ENCODE peak calls at places on chromosomes 11 and 22, in six cellular contexts. One of them, this sample, is unnamed.

GRCh38 chr11:69588270-69588669 is 52.7 kb upstream of the CCND1 start:
- DNase-seq in anterior cingulate cortex: no peak
- DNase-seq in posterior cingulate gyrus: no peak
- DNase-seq in NCI-H1417: no peak
- DNase-seq in EH: peak
- DNase-seq in AG08395: peak
- DNase-seq in this sample: peak

GRCh38 chr22:24091551-24092420 is 80.7 kb downstream of the CABIN1 start:
- DNase-seq in anterior cingulate cortex: peak
- DNase-seq in NCI-H1417: no peak
- DNase-seq in posterior cingulate gyrus: peak
- DNase-seq in EH: no peak
- DNase-seq in AG08395: no peak
- DNase-seq in this sample: no peak

GRCh38 chr22:32576553-32577255 is 102.1 kb downstream of the FBXO7 start:
- DNase-seq in AG08395: no peak
- DNase-seq in anterior cingulate cortex: no peak
- DNase-seq in EH: no peak
- DNase-seq in NCI-H1417: no peak
- DNase-seq in posterior cingulate gyrus: no peak
- DNase-seq in this sample: no peak

GRCh38 chr11:114193730-114194674 is 102.2 kb upstream of the NNMT start:
- DNase-seq in posterior cingulate gyrus: no peak
- DNase-seq in anterior cingulate cortex: no peak
- DNase-seq in EH: no peak
- DNase-seq in NCI-H1417: no peak
- DNase-seq in AG08395: no peak
- DNase-seq in this sample: no peak

GRCh38 chr11:5228124-5228523 is 1.3 kb upstream of the HBB start:
- DNase-seq in anterior cingulate cortex: no peak
- DNase-seq in AG08395: no peak
- DNase-seq in NCI-H1417: no peak
- DNase-seq in EH: no peak
- DNase-seq in posterior cingulate gyrus: no peak
- DNase-seq in this sample: no peak

GRCh38 chr22:32801436-32802290 is at the start of gene TIMP3:
- DNase-seq in NCI-H1417: no peak
- DNase-seq in AG08395: peak
- DNase-seq in EH: peak
- DNase-seq in posterior cingulate gyrus: peak
- DNase-seq in anterior cingulate cortex: peak
- DNase-seq in this sample: peak

GRCh38 chr11:662689-663274 is 25.7 kb downstream of the DRD4 start:
- DNase-seq in NCI-H1417: peak
- DNase-seq in posterior cingulate gyrus: peak
- DNase-seq in AG08395: peak
- DNase-seq in anterior cingulate cortex: peak
- DNase-seq in EH: peak
- DNase-seq in this sample: peak

GRCh38 chr22:35524966-35525686 is 15.5 kb upstream of the RASD2 start:
- DNase-seq in posterior cingulate gyrus: peak
- DNase-seq in AG08395: peak
- DNase-seq in EH: no peak
- DNase-seq in NCI-H1417: peak
- DNase-seq in anterior cingulate cortex: peak
- DNase-seq in this sample: no peak

GRCh38 chr11:75380716-75381420 is 18.4 kb upstream of the RPS3 start:
- DNase-seq in posterior cingulate gyrus: no peak
- DNase-seq in AG08395: no peak
- DNase-seq in NCI-H1417: no peak
- DNase-seq in anterior cingulate cortex: no peak
- DNase-seq in EH: peak
- DNase-seq in this sample: no peak

GRCh38 chr11:10899542-10899830 is 41.6 kb upstream of the ZBED5 start:
- DNase-seq in EH: no peak
- DNase-seq in NCI-H1417: no peak
- DNase-seq in AG08395: no peak
- DNase-seq in anterior cingulate cortex: no peak
- DNase-seq in posterior cingulate gyrus: no peak
- DNase-seq in this sample: no peak

GRCh38 chr11:62504158-62504973 is 42.2 kb downstream of the AHNAK start:
- DNase-seq in EH: no peak
- DNase-seq in posterior cingulate gyrus: no peak
- DNase-seq in NCI-H1417: no peak
- DNase-seq in anterior cingulate cortex: no peak
- DNase-seq in AG08395: no peak
- DNase-seq in this sample: no peak

GRCh38 chr11:1487091-1487850 is 692 bp upstream of the MOB2 start:
- DNase-seq in NCI-H1417: no peak
- DNase-seq in EH: no peak
- DNase-seq in anterior cingulate cortex: no peak
- DNase-seq in posterior cingulate gyrus: peak
- DNase-seq in AG08395: no peak
- DNase-seq in this sample: no peak

GRCh38 chr11:28798286-28798685 is 690.1 kb downstream of the METTL15 start:
- DNase-seq in AG08395: no peak
- DNase-seq in NCI-H1417: no peak
- DNase-seq in anterior cingulate cortex: no peak
- DNase-seq in posterior cingulate gyrus: no peak
- DNase-seq in EH: no peak
- DNase-seq in this sample: peak

GRCh38 chr11:120956710-120957500 is 67.0 kb upstream of the TBCEL start:
- DNase-seq in AG08395: no peak
- DNase-seq in anterior cingulate cortex: no peak
- DNase-seq in posterior cingulate gyrus: no peak
- DNase-seq in EH: no peak
- DNase-seq in NCI-H1417: no peak
- DNase-seq in this sample: no peak

GRCh38 chr11:74307409-74307808 is 4.0 kb downstream of the P4HA3 start:
- DNase-seq in NCI-H1417: no peak
- DNase-seq in EH: peak
- DNase-seq in anterior cingulate cortex: no peak
- DNase-seq in posterior cingulate gyrus: no peak
- DNase-seq in AG08395: no peak
- DNase-seq in this sample: peak

GRCh38 chr11:57047610-57048009 is 58.9 kb downstream of the OR5AK2 start:
- DNase-seq in EH: no peak
- DNase-seq in posterior cingulate gyrus: no peak
- DNase-seq in NCI-H1417: no peak
- DNase-seq in anterior cingulate cortex: no peak
- DNase-seq in AG08395: no peak
- DNase-seq in this sample: no peak

GRCh38 chr22:38712496-38713207 is 6.9 kb downstream of the GTPBP1 start:
- DNase-seq in anterior cingulate cortex: no peak
- DNase-seq in NCI-H1417: no peak
- DNase-seq in posterior cingulate gyrus: no peak
- DNase-seq in EH: no peak
- DNase-seq in AG08395: no peak
- DNase-seq in this sample: no peak

This sample was measured in astrocyte.